ENCODE peak calls at places on chromosomes 12 and 14, in seven cellular contexts. L is GM13977, N is body of pancreas, X is WTC11, P is progenitor cell of endocrine pancreas, U is heart left ventricle, C is HFF-Myc. E is an unnamed sample.

GRCh38 chr12:10910380-10910779 is 1.0 kb upstream of the TAS2R13 start:
- DNase-seq in L (no peak), N (no peak), X (no peak), P (no peak), U (no peak), C (no peak), E (no peak)

GRCh38 chr12:112517730-112518129 is 99.0 kb downstream of the PTPN11 start:
- DNase-seq in L (no peak), N (no peak), X (no peak), P (no peak), U (no peak), C (no peak), E (no peak)

GRCh38 chr12:76375939-76376338 is 27.7 kb upstream of the BBS10 start:
- DNase-seq in L (no peak), N (no peak), X (no peak), P (no peak), U (no peak), C (no peak), E (no peak)

GRCh38 chr14:33657478-33657877 is 293.4 kb downstream of the EGLN3 start:
- DNase-seq in L (no peak), N (no peak), X (no peak), P (no peak), U (no peak), C (no peak), E (no peak)

GRCh38 chr12:25276199-25276937 is 25.6 kb upstream of the KRAS start:
- DNase-seq in L (no peak), N (peak; percentile 76), X (no peak), P (no peak), U (peak; percentile 36), C (peak; percentile 82), E (no peak)

GRCh38 chr12:132475304-132476037 is 14.5 kb upstream of the FBRSL1 start:
- DNase-seq in L (no peak), N (no peak), X (no peak), P (no peak), U (peak; percentile 24), C (no peak), E (no peak)

GRCh38 chr12:132591107-132591935 is 19.1 kb downstream of the LRCOL1 start:
- DNase-seq in L (no peak), N (no peak), X (no peak), P (no peak), U (no peak), C (no peak), E (no peak)

GRCh38 chr14:73136387-73137221 is at the start of gene PSEN1:
- DNase-seq in L (peak; percentile 98), N (peak; percentile 94), X (peak; percentile 99), P (peak; percentile 97), U (peak; percentile 95), C (peak; percentile 66), E (peak; percentile 99)

GRCh38 chr12:50117057-50117622 is 5.1 kb downstream of the COX14 start:
- DNase-seq in L (no peak), N (no peak), X (no peak), P (no peak), U (peak; percentile 63), C (no peak), E (no peak)

GRCh38 chr12:71955946-71956345 is 17.3 kb downstream of the TPH2 start:
- DNase-seq in L (no peak), N (no peak), X (no peak), P (no peak), U (no peak), C (no peak), E (no peak)

GRCh38 chr12:82842480-82842879 is 155.8 kb downstream of the TMTC2 start:
- DNase-seq in L (no peak), N (no peak), X (no peak), P (no peak), U (no peak), C (no peak), E (no peak)

GRCh38 chr14:64812412-64812811 is 67.3 kb downstream of the SPTB start:
- DNase-seq in L (no peak), N (peak; percentile 85), X (peak; percentile 73), P (no peak), U (no peak), C (no peak), E (peak; percentile 55)

GRCh38 chr12:48004039-48004940 is at the start of gene COL2A1:
- DNase-seq in L (peak; percentile 53), N (no peak), X (peak; percentile 78), P (peak; percentile 77), U (no peak), C (no peak), E (peak; percentile 58)

GRCh38 chr14:94014375-94014774 is 11.8 kb upstream of the OTUB2 start:
- DNase-seq in L (no peak), N (no peak), X (no peak), P (no peak), U (no peak), C (no peak), E (no peak)

GRCh38 chr14:32724864-32725550 is 213.7 kb upstream of the NPAS3 start:
- DNase-seq in L (no peak), N (no peak), X (peak; percentile 31), P (no peak), U (no peak), C (peak; percentile 58), E (no peak)

GRCh38 chr12:80829767-80830166 is 108.0 kb downstream of the LIN7A start:
- DNase-seq in L (no peak), N (no peak), X (no peak), P (no peak), U (no peak), C (no peak), E (no peak)

GRCh38 chr14:101103321-101103901 is 199.9 kb upstream of the RTL1 start:
- DNase-seq in L (no peak), N (no peak), X (no peak), P (no peak), U (no peak), C (no peak), E (no peak)

GRCh38 chr12:24480766-24481449 is 468.0 kb downstream of the BCAT1 start:
- DNase-seq in L (no peak), N (no peak), X (no peak), P (no peak), U (no peak), C (no peak), E (no peak)

GRCh38 chr12:52360663-52361271 is 6.5 kb downstream of the KRT85 start:
- DNase-seq in L (no peak), N (peak; percentile 36), X (no peak), P (no peak), U (no peak), C (no peak), E (no peak)

GRCh38 chr14:104968153-104968527 is 10.0 kb downstream of the AHNAK2 start:
- DNase-seq in L (no peak), N (peak; percentile 39), X (peak; percentile 45), P (no peak), U (peak; percentile 82), C (no peak), E (no peak)

GRCh38 chr12:97681612-97682504 is 219.3 kb downstream of the RMST start:
- DNase-seq in L (peak; percentile 22), N (no peak), X (no peak), P (no peak), U (no peak), C (no peak), E (peak; percentile 30)

GRCh38 chr14:105015242-105015641 is 5.6 kb downstream of the CDCA4 start:
- DNase-seq in L (no peak), N (no peak), X (no peak), P (no peak), U (no peak), C (no peak), E (no peak)

GRCh38 chr12:45725631-45726593 is 3.6 kb upstream of the ARID2 start:
- DNase-seq in L (peak; percentile 40), N (no peak), X (no peak), P (no peak), U (no peak), C (no peak), E (peak; percentile 44)

GRCh38 chr14:56386024-56386423 is 193.6 kb upstream of the TMEM260 start:
- DNase-seq in L (no peak), N (no peak), X (no peak), P (no peak), U (no peak), C (no peak), E (no peak)

GRCh38 chr14:96062010-96062409 is 22.8 kb downstream of the C14orf132 start:
- DNase-seq in L (no peak), N (no peak), X (no peak), P (no peak), U (no peak), C (no peak), E (no peak)

DNA sequence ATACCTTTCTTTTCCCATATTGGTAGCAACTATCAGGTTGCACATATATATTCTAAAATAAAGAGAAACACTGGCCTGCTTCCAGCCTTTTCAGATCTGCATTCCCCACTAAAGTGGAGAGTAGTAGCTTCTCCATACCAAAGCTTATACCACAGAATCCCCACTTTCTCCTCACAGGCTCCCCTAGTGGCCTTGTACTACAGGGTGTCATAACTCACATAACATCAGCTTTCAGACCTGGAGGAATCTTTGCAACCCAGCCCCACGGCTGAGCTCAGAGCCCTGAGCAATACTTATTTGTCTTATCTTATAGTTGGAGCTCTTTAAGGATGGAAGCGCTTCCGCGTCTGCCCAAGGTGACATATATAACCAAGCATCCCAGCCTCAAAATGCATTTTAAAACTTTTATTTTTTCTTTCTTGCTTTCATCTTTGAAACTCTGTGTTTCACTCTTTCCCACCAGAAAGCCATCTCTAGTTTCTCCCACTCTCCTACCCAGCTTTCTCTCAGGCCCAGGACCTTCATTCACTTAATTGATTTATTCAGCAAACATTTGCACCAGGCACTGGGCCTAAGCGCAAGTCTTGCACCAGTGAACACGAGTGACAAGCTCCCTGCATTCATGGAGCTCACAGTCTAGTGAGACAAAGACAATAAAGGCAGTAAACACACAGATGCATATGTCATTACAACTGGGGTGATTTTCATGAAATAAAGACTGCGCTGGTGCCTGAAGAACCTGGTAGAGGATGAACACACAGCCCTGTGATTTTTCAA is 254.7 kb downstream of the IPO8 start:
- DNase-seq in L (no peak), N (no peak), X (peak; percentile 52), P (no peak), U (no peak), C (no peak), E (no peak)
- TF ChIP-seq CTCF in L (peak; percentile 13), N (no peak), X (no peak), P (peak; percentile 77), U (peak; percentile 41), C (peak; percentile 37), E (no peak)

GRCh38 chr14:24232645-24233537 is at the start of gene GMPR2:
- DNase-seq in L (peak; percentile 65), N (no peak), X (no peak), P (no peak), U (no peak), C (no peak), E (no peak)
- TF ChIP-seq CTCF in L (no peak), N (no peak), X (no peak), P (no peak), U (no peak), C (no peak), E (no peak)

GRCh38 chr14:75328575-75328974 is 49.9 kb downstream of the FOS start:
- DNase-seq in L (no peak), N (no peak), X (no peak), P (no peak), U (no peak), C (no peak), E (no peak)
- TF ChIP-seq CTCF in L (no peak), N (no peak), X (no peak), P (no peak), U (no peak), C (no peak), E (no peak)

DNA sequence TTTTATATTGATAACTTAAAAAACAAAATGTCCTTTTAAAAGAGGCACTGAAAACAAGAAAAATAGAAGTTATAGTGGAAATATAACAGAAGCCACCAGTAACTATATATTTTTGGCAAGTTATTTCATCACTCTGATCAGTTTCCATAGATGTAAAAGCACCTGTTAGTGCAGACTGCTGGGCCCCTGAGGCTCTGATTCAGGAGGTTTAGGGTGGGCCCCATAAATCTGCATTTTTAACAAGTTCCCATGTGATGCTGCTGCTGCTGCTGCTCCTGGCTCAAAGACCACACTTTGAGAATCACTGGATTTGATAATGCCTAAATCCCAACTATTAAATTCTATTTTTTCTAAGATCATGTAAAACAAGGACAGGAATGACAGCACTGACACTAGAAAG is 251.1 kb downstream of the MED13L start:
- DNase-seq in L (no peak), N (no peak), X (no peak), P (no peak), U (no peak), C (no peak), E (no peak)
- TF ChIP-seq CTCF in L (no peak), N (no peak), X (no peak), P (no peak), U (no peak), C (no peak), E (no peak)